ENCODE peak calls at places on chromosome 5, in five cellular contexts. V is HFF-Myc, T is HCT116, Z is Caco-2, D is foreskin fibroblast. A is an unnamed sample.

GRCh38 chr5:43428034-43428712 is 16.0 kb upstream of the CCL28 start:
- DNase-seq in D (peak), V (no peak), T (no peak), Z (peak), A (no peak)

GRCh38 chr5:113170707-113171106 is 194.1 kb downstream of the DCP2 start:
- DNase-seq in Z (no peak), V (no peak), T (no peak), D (no peak), A (no peak)

GRCh38 chr5:43038523-43038989 is 1.6 kb downstream of the ANXA2R start:
- DNase-seq in T (no peak), D (peak), V (no peak), Z (no peak), A (no peak)

GRCh38 chr5:150077060-150077459 is 9.3 kb downstream of the CSF1R start:
- DNase-seq in Z (no peak), T (no peak), V (no peak), D (no peak), A (no peak)

GRCh38 chr5:58064799-58065198 is 395.1 kb downstream of the PLK2 start:
- DNase-seq in V (peak), Z (no peak), T (no peak), D (peak), A (no peak)

GRCh38 chr5:124986667-124987066 is 240.2 kb upstream of the ZNF608 start:
- DNase-seq in Z (no peak), D (peak), T (no peak), V (no peak), A (no peak)

GRCh38 chr5:164332349-164333196 is 827.2 kb downstream of the MAT2B start:
- DNase-seq in D (no peak), T (no peak), Z (no peak), V (no peak), A (no peak)

GRCh38 chr5:90803891-90804290 is 245.3 kb downstream of the ADGRV1 start:
- DNase-seq in T (no peak), Z (no peak), D (peak), V (no peak), A (no peak)

GRCh38 chr5:96582343-96582742 is 79.8 kb upstream of the CAST start:
- DNase-seq in D (peak), T (no peak), Z (no peak), V (no peak), A (no peak)

GRCh38 chr5:79577693-79578092 is 34.5 kb upstream of the TENT2 start:
- DNase-seq in D (no peak), V (no peak), T (no peak), Z (no peak), A (no peak)

GRCh38 chr5:75320341-75320740 is 16.7 kb upstream of the HMGCR start:
- DNase-seq in V (no peak), D (no peak), T (no peak), Z (no peak), A (no peak)

GRCh38 chr5:138096997-138097828 is 13.4 kb downstream of the WNT8A start:
- DNase-seq in V (no peak), Z (no peak), T (peak), D (no peak), A (no peak)

GRCh38 chr5:140338336-140338735 is 8.1 kb downstream of the HBEGF start:
- DNase-seq in V (no peak), Z (no peak), D (peak), T (no peak), A (no peak)

GRCh38 chr5:66903709-66904108 is 292.9 kb downstream of the CD180 start:
- DNase-seq in Z (no peak), V (no peak), T (no peak), D (no peak), A (no peak)

GRCh38 chr5:83718195-83718825 is 2.3 kb downstream of the HAPLN1 start:
- DNase-seq in Z (peak), T (peak), V (peak), D (peak), A (peak)

GRCh38 chr5:111667128-111667756 is 89.8 kb downstream of the NREP start:
- DNase-seq in D (no peak), T (no peak), V (no peak), Z (no peak), A (no peak)

GRCh38 chr5:96957125-96958041 is 21.5 kb downstream of the LNPEP start:
- DNase-seq in Z (no peak), D (no peak), T (no peak), V (no peak), A (no peak)

GRCh38 chr5:22678886-22679285 is 174.3 kb downstream of the CDH12 start:
- DNase-seq in T (no peak), Z (no peak), D (no peak), V (no peak), A (no peak)

GRCh38 chr5:134110382-134110781 is 4.1 kb upstream of the TCF7 start:
- DNase-seq in D (no peak), T (no peak), V (no peak), Z (no peak), A (no peak)

GRCh38 chr5:79560774-79561524 is 47.0 kb upstream of the HOMER1 start:
- DNase-seq in Z (no peak), T (no peak), D (peak), V (no peak), A (peak)

GRCh38 chr5:77066823-77067442 is 20.2 kb downstream of the ZBED3 start:
- DNase-seq in T (no peak), D (peak), V (no peak), Z (no peak), A (no peak)

GRCh38 chr5:10648806-10649517 is 85.1 kb downstream of the ANKRD33B start:
- DNase-seq in Z (no peak), D (no peak), T (no peak), V (no peak), A (no peak)

GRCh38 chr5:122743231-122743630 is 31.6 kb upstream of the SNX2 start:
- DNase-seq in T (no peak), D (no peak), Z (no peak), V (no peak), A (no peak)

GRCh38 chr5:168865973-168866372 is 286.8 kb upstream of the PANK3 start:
- DNase-seq in T (no peak), D (peak), Z (no peak), V (no peak), A (no peak)

GRCh38 chr5:39420482-39421145 is 4.2 kb downstream of the DAB2 start:
- DNase-seq in T (no peak), V (peak), Z (no peak), D (peak), A (no peak)

GRCh38 chr5:9545959-9546851 is at the start of gene SEMA5A:
- DNase-seq in T (no peak), D (peak), Z (peak), V (no peak), A (peak)

GRCh38 chr5:77893225-77893860 is 117.2 kb upstream of the TBCA start:
- DNase-seq in T (peak), Z (no peak), D (peak), V (peak), A (peak)

GRCh38 chr5:111892949-111893348 is 136.0 kb upstream of the NREP start:
- DNase-seq in Z (no peak), V (peak), T (no peak), D (peak), A (peak)

GRCh38 chr5:67425514-67425913 is 228.9 kb upstream of the CD180 start:
- DNase-seq in D (peak), T (no peak), Z (no peak), V (no peak), A (no peak)

GRCh38 chr5:141560141-141560540 is 58.7 kb downstream of the DIAPH1 start:
- DNase-seq in T (no peak), D (peak), Z (no peak), V (no peak), A (peak)
- H3K4me3 ChIP-seq in T (no peak), D (no peak), Z (no peak), V (no peak), A (peak)

GRCh38 chr5:177085985-177086917 is at the start of gene FGFR4:
- DNase-seq in Z (peak), D (peak), T (peak), V (no peak), A (peak)

GRCh38 chr5:177087707-177088005 is 941 bp downstream of the FGFR4 start:
- DNase-seq in T (no peak), D (no peak), V (no peak), Z (no peak), A (no peak)

GRCh38 chr5:177089146-177089545 is 2.4 kb downstream of the FGFR4 start:
- DNase-seq in T (no peak), D (peak), Z (no peak), V (no peak), A (no peak)

GRCh38 chr5:177089825-177090641 is 3.3 kb downstream of the FGFR4 start:
- DNase-seq in V (no peak), D (no peak), T (no peak), Z (no peak), A (no peak)

GRCh38 chr5:177086918-177087706 is 397 bp downstream of the FGFR4 start:
- DNase-seq in T (peak), V (no peak), D (no peak), Z (peak), A (peak)
- TF ChIP-seq CTCF in T (peak), V (peak), D (peak), Z (peak), A (peak)

GRCh38 chr5:80959768-80960442 is at the start of gene RASGRF2:
- DNase-seq in Z (peak), D (peak), V (no peak), T (no peak), A (peak)
- H3K4me3 ChIP-seq in Z (peak), D (peak), V (peak), T (no peak), A (peak)

GRCh38 chr5:151740336-151740942 is 18.0 kb downstream of the ATOX1 start:
- DNase-seq in V (peak), T (no peak), D (peak), Z (peak), A (peak)

GRCh38 chr5:151739939-151740335 is 18.5 kb downstream of the ATOX1 start:
- DNase-seq in V (peak), D (peak), T (no peak), Z (no peak), A (peak)

GRCh38 chr5:151741678-151742423 is 16.6 kb downstream of the ATOX1 start:
- DNase-seq in V (no peak), D (peak), Z (no peak), T (no peak), A (no peak)

GRCh38 chr5:151739395-151739794 is 19.0 kb downstream of the ATOX1 start:
- DNase-seq in T (no peak), V (no peak), D (peak), Z (no peak), A (no peak)

GRCh38 chr5:151740958-151741373 is 17.5 kb downstream of the ATOX1 start:
- DNase-seq in Z (no peak), T (no peak), D (peak), V (no peak), A (no peak)
- TF ChIP-seq CTCF in Z (no peak), T (no peak), D (no peak), V (no peak), A (no peak)

DNA sequence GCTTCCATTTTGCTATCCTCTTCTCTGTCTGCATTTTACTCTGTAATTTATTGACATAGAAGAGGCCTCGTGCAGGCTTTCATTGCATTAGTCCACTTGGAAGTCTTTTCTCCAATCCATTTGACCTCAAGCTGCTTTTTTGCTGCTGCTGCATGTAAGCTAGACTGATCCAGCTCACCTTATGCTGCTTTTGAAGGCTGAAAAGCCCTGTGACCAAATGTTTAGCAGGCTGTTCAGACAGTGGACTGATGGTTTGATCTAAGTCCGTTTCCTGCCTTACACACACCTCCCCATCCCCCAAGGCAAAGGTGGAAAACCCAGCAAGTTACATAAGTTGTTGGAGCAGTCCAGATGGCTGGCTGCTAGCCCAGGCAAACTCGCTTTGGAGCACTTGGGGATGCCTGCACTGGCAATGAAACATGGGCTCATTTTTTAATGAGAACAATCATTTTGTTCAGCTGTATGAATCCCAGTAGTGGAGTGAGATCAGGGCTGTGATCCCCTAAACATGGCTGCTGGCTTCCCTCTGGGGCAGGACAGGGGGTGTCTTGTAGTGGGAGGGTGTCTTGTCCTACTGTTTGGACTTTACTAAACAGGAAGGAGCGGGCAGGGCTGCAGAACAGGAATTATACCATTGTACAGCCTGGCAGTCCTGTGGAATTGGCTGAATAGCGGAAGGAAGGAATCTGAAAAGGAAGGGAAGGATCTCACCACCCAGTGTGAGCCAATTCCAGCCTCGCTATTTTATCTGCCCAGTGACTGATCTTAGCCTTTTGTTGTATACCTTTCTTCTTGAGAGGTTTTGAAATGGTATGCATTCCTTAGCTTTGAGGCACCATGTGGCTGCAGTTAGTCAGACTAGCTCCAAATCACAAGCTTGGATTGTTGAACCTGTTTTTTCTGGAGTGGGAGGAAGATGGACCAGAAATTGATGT is 212.0 kb downstream of the ARHGAP26 start:
- DNase-seq in Z (peak), V (peak), T (no peak), D (peak), A (peak)
- H3K4me3 ChIP-seq in Z (no peak), V (no peak), T (no peak), D (no peak), A (no peak)

DNA sequence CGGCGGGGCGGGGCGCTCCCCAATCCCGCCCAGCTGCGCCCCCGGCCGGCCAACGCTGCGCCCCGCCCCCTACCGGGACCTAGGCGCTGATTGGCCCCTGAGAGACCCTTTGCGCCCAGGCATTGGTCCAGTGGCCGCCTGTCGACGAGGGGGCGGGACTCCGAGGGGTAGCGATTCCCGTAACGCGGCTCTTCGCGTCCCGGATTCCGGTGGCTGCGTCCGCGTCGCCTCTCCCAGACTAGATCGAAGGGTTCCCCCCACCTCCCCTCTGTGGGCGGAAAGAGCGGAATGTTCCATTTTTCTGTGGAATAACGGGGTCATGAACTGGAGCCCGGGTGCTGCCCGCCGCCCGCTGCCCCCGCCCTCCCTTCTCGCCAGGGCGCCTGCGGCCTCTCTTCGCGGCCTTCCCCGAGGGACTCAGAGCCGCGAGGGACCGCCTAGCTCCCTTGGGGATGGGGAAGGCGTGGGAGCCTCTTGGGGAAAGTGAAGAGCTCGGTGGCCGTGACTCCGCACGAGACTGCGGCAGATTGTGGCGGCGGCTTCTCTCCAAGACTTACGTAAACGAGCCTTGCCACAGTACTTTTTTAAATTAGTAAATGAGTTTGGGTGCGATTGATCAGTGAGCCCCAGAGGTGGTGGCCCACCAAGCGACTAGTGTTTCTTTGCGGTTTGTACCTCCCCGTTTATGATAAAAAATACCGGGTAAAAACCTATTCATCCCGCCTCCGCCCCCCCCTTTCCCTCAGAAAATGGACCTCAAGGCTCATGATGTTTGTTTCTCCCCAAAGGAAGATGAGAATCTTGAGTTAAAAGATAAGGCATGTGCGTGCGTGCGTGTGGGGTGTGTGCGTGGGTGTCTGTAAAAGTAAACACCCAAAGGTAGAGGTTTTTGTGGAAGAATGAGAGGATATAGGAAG is 493 bp upstream of the IL6ST start:
- DNase-seq in T (peak), D (peak), Z (peak), V (peak), A (peak)
- TF ChIP-seq CTCF in T (no peak), D (no peak), Z (no peak), V (no peak), A (peak)

GRCh38 chr5:103561670-103562069 is 919 bp downstream of the NUDT12 start:
- DNase-seq in T (no peak), D (no peak), V (no peak), Z (no peak), A (no peak)
- H3K4me3 ChIP-seq in T (peak), D (peak), V (peak), Z (peak), A (peak)

GRCh38 chr5:26487553-26487952 is 550.8 kb downstream of the CDH9 start:
- DNase-seq in D (no peak), V (no peak), T (no peak), Z (no peak), A (no peak)
- TF ChIP-seq CTCF in D (no peak), V (no peak), T (no peak), Z (no peak), A (no peak)

DNA sequence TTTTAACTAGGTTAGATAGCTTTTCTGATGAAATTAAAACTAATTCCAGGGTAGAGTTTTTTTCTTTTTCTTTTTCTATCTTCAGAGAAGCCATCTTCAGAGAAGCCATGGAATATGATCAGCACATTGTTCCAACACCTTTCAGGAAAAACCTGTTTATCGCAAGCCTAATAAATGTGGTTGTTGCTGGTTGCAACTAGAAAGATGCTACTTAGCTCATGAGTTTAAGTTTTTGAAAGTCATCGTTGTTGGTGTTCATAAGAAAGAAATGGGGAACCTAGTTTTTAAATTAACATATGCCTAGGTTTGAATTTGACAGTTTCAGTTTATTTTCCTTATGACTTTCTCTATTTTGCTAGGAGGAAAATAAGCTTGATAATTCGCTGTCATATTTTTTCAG is 7.6 kb downstream of the CPEB4 start:
- DNase-seq in V (no peak), T (no peak), Z (no peak), D (no peak), A (no peak)
- H3K4me3 ChIP-seq in V (no peak), T (no peak), Z (no peak), D (no peak), A (peak)